ENCODE peak calls at places on chromosomes 3 and 15, in seven cellular contexts. One of them, this sample, is unnamed.

GRCh38 chr15:39925112-39925830 is 5.2 kb upstream of the GPR176 start:
- DNase-seq in pons: no peak
- DNase-seq in T-helper 17 cell: no peak
- DNase-seq in EL: peak
- DNase-seq in GM04503: no peak
- DNase-seq in A549: no peak
- DNase-seq in C1 segment of cervical spinal cord: no peak
- DNase-seq in this sample: no peak

GRCh38 chr3:5339967-5340535 is 152.5 kb downstream of the EDEM1 start:
- DNase-seq in pons: no peak
- DNase-seq in T-helper 17 cell: no peak
- DNase-seq in EL: no peak
- DNase-seq in GM04503: no peak
- DNase-seq in A549: no peak
- DNase-seq in C1 segment of cervical spinal cord: no peak
- DNase-seq in this sample: no peak

GRCh38 chr15:93428135-93428534 is 339.1 kb upstream of the RGMA start:
- DNase-seq in pons: no peak
- DNase-seq in T-helper 17 cell: no peak
- DNase-seq in EL: no peak
- DNase-seq in GM04503: no peak
- DNase-seq in A549: no peak
- DNase-seq in C1 segment of cervical spinal cord: no peak
- DNase-seq in this sample: no peak

GRCh38 chr3:60992395-60992794 is 258.9 kb downstream of the FHIT start:
- DNase-seq in pons: peak
- DNase-seq in T-helper 17 cell: no peak
- DNase-seq in EL: no peak
- DNase-seq in GM04503: no peak
- DNase-seq in A549: no peak
- DNase-seq in C1 segment of cervical spinal cord: no peak
- DNase-seq in this sample: peak

GRCh38 chr15:68413363-68414255 is 18.4 kb downstream of the ITGA11 start:
- DNase-seq in pons: no peak
- DNase-seq in T-helper 17 cell: no peak
- DNase-seq in EL: no peak
- DNase-seq in GM04503: no peak
- DNase-seq in A549: no peak
- DNase-seq in C1 segment of cervical spinal cord: no peak
- DNase-seq in this sample: no peak

GRCh38 chr3:5006755-5007202 is 27.5 kb downstream of the BHLHE40 start:
- DNase-seq in pons: no peak
- DNase-seq in T-helper 17 cell: peak
- DNase-seq in EL: no peak
- DNase-seq in GM04503: no peak
- DNase-seq in A549: no peak
- DNase-seq in C1 segment of cervical spinal cord: no peak
- DNase-seq in this sample: no peak

GRCh38 chr15:26023691-26024090 is 160.6 kb upstream of the ATP10A start:
- DNase-seq in pons: no peak
- DNase-seq in T-helper 17 cell: no peak
- DNase-seq in EL: no peak
- DNase-seq in GM04503: no peak
- DNase-seq in A549: no peak
- DNase-seq in C1 segment of cervical spinal cord: no peak
- DNase-seq in this sample: no peak

GRCh38 chr15:85742186-85742751 is 52.5 kb downstream of the KLHL25 start:
- DNase-seq in pons: peak
- DNase-seq in T-helper 17 cell: no peak
- DNase-seq in EL: no peak
- DNase-seq in GM04503: peak
- DNase-seq in A549: no peak
- DNase-seq in C1 segment of cervical spinal cord: no peak
- DNase-seq in this sample: peak

GRCh38 chr15:75112278-75112847 is 89.0 kb downstream of the PPCDC start:
- DNase-seq in pons: no peak
- DNase-seq in T-helper 17 cell: no peak
- DNase-seq in EL: no peak
- DNase-seq in GM04503: no peak
- DNase-seq in A549: no peak
- DNase-seq in C1 segment of cervical spinal cord: no peak
- DNase-seq in this sample: no peak

GRCh38 chr3:27939940-27940339 is 217.8 kb upstream of the EOMES start:
- DNase-seq in pons: no peak
- DNase-seq in T-helper 17 cell: no peak
- DNase-seq in EL: peak
- DNase-seq in GM04503: peak
- DNase-seq in A549: no peak
- DNase-seq in C1 segment of cervical spinal cord: no peak
- DNase-seq in this sample: no peak

GRCh38 chr3:71551286-71551919 is 32.1 kb downstream of the FOXP1 start:
- DNase-seq in pons: no peak
- DNase-seq in T-helper 17 cell: no peak
- DNase-seq in EL: peak
- DNase-seq in GM04503: peak
- DNase-seq in A549: no peak
- DNase-seq in C1 segment of cervical spinal cord: no peak
- DNase-seq in this sample: no peak

GRCh38 chr3:123862152-123862551 is 22.0 kb downstream of the MYLK start:
- DNase-seq in pons: no peak
- DNase-seq in T-helper 17 cell: no peak
- DNase-seq in EL: no peak
- DNase-seq in GM04503: no peak
- DNase-seq in A549: no peak
- DNase-seq in C1 segment of cervical spinal cord: no peak
- DNase-seq in this sample: no peak

GRCh38 chr3:193830791-193831191 is 237.8 kb downstream of the OPA1 start:
- DNase-seq in pons: no peak
- DNase-seq in T-helper 17 cell: no peak
- DNase-seq in EL: no peak
- DNase-seq in GM04503: no peak
- DNase-seq in A549: no peak
- DNase-seq in C1 segment of cervical spinal cord: no peak
- DNase-seq in this sample: no peak

GRCh38 chr3:30667250-30667585 is 60.8 kb downstream of the TGFBR2 start:
- DNase-seq in pons: no peak
- DNase-seq in T-helper 17 cell: no peak
- DNase-seq in EL: no peak
- DNase-seq in GM04503: no peak
- DNase-seq in A549: no peak
- DNase-seq in C1 segment of cervical spinal cord: no peak
- DNase-seq in this sample: no peak

GRCh38 chr15:54347082-54347827 is 369.0 kb downstream of the UNC13C start:
- DNase-seq in pons: no peak
- DNase-seq in T-helper 17 cell: no peak
- DNase-seq in EL: no peak
- DNase-seq in GM04503: no peak
- DNase-seq in A549: no peak
- DNase-seq in C1 segment of cervical spinal cord: no peak
- DNase-seq in this sample: no peak

GRCh38 chr3:127449489-127450212 is 140.9 kb downstream of the TPRA1 start:
- DNase-seq in pons: no peak
- DNase-seq in T-helper 17 cell: no peak
- DNase-seq in EL: no peak
- DNase-seq in GM04503: no peak
- DNase-seq in A549: no peak
- DNase-seq in C1 segment of cervical spinal cord: no peak
- DNase-seq in this sample: no peak

GRCh38 chr15:58548308-58549012 is 116.7 kb downstream of the LIPC start:
- DNase-seq in pons: no peak
- DNase-seq in T-helper 17 cell: no peak
- DNase-seq in EL: no peak
- DNase-seq in GM04503: no peak
- DNase-seq in A549: no peak
- DNase-seq in C1 segment of cervical spinal cord: no peak
- DNase-seq in this sample: no peak

GRCh38 chr15:95659646-95660045 is 670.9 kb upstream of the NR2F2 start:
- DNase-seq in pons: no peak
- DNase-seq in T-helper 17 cell: no peak
- DNase-seq in EL: no peak
- DNase-seq in GM04503: no peak
- DNase-seq in A549: no peak
- DNase-seq in C1 segment of cervical spinal cord: no peak
- DNase-seq in this sample: no peak

GRCh38 chr3:50316657-50317242 is 5.8 kb downstream of the HYAL2 start:
- DNase-seq in pons: no peak
- DNase-seq in T-helper 17 cell: peak
- DNase-seq in EL: no peak
- DNase-seq in GM04503: no peak
- DNase-seq in A549: no peak
- DNase-seq in C1 segment of cervical spinal cord: no peak
- DNase-seq in this sample: no peak

GRCh38 chr3:45528429-45528828 is 66.1 kb upstream of the LIMD1 start:
- DNase-seq in pons: no peak
- DNase-seq in T-helper 17 cell: no peak
- DNase-seq in EL: peak
- DNase-seq in GM04503: no peak
- DNase-seq in A549: no peak
- DNase-seq in C1 segment of cervical spinal cord: no peak
- DNase-seq in this sample: no peak

This sample was measured in globus pallidus.